ENCODE peak calls at places on chromosome 9, in six cellular contexts. X is GM12891, N is heart left ventricle, J is HCT116, W is A549, C is right lobe of liver. U is an unnamed sample.

GRCh38 chr9:14480561-14480960 is 166.6 kb upstream of the NFIB start:
- DNase-seq in X (no peak), N (no peak), J (no peak), W (no peak), C (no peak), U (no peak)

GRCh38 chr9:14043491-14043890 is 270.4 kb downstream of the NFIB start:
- DNase-seq in X (no peak), N (no peak), J (no peak), W (no peak), C (no peak), U (no peak)

GRCh38 chr9:4508907-4509589 is 18.8 kb downstream of the SLC1A1 start:
- DNase-seq in X (no peak), N (no peak), J (no peak), W (no peak), C (no peak), U (no peak)

GRCh38 chr9:126658964-126659555 is 45.3 kb downstream of the LMX1B start:
- DNase-seq in X (no peak), N (no peak), J (no peak), W (no peak), C (no peak), U (no peak)

GRCh38 chr9:97398999-97399758 is 12.7 kb upstream of the TDRD7 start:
- DNase-seq in X (peak; percentile 66), N (peak; percentile 59), J (peak; percentile 73), W (peak; percentile 85), C (peak; percentile 80), U (peak; percentile 94)

GRCh38 chr9:14880951-14881465 is 29.2 kb downstream of the FREM1 start:
- DNase-seq in X (no peak), N (no peak), J (no peak), W (no peak), C (no peak), U (no peak)

GRCh38 chr9:104232781-104233341 is 138.8 kb downstream of the SMC2 start:
- DNase-seq in X (no peak), N (no peak), J (no peak), W (no peak), C (no peak), U (no peak)

GRCh38 chr9:75071530-75072122 is 16.3 kb downstream of the NMRK1 start:
- DNase-seq in X (no peak), N (no peak), J (peak; percentile 44), W (no peak), C (no peak), U (peak; percentile 25)

GRCh38 chr9:94872921-94873511 is 146.5 kb downstream of the AOPEP start:
- DNase-seq in X (no peak), N (no peak), J (no peak), W (no peak), C (no peak), U (no peak)

GRCh38 chr9:134066923-134067851 is 639 bp downstream of the BRD3 start:
- DNase-seq in X (peak; percentile 38), N (peak; percentile 45), J (no peak), W (peak; percentile 39), C (peak; percentile 49), U (peak; percentile 32)

GRCh38 chr9:121601234-121601633 is 50.2 kb upstream of the DAB2IP start:
- DNase-seq in X (no peak), N (no peak), J (no peak), W (no peak), C (no peak), U (no peak)

GRCh38 chr9:121598167-121599000 is 53.0 kb upstream of the DAB2IP start:
- DNase-seq in X (no peak), N (peak; percentile 84), J (peak; percentile 67), W (no peak), C (peak; percentile 69), U (no peak)

GRCh38 chr9:121597693-121598166 is 53.7 kb upstream of the DAB2IP start:
- DNase-seq in X (no peak), N (no peak), J (no peak), W (no peak), C (no peak), U (no peak)

GRCh38 chr9:121599872-121600585 is 51.4 kb upstream of the DAB2IP start:
- DNase-seq in X (no peak), N (no peak), J (no peak), W (no peak), C (no peak), U (no peak)

GRCh38 chr9:121599186-121599871 is 52.1 kb upstream of the DAB2IP start:
- DNase-seq in X (peak; percentile 47), N (peak; percentile 82), J (peak; percentile 71), W (peak; percentile 64), C (peak; percentile 95), U (no peak)
- TF ChIP-seq POLR2A in X (no peak), N (peak; percentile 68), J (no peak), W (peak; percentile 45), C (peak; percentile 97), U (no peak)

GRCh38 chr9:37511715-37512010 is 25.9 kb downstream of the POLR1E start:
- DNase-seq in X (no peak), N (no peak), J (no peak), W (no peak), C (no peak), U (no peak)

GRCh38 chr9:37509536-37509935 is 23.8 kb downstream of the POLR1E start:
- DNase-seq in X (no peak), N (no peak), J (no peak), W (no peak), C (no peak), U (peak; percentile 29)

GRCh38 chr9:37508834-37509206 is 23.1 kb downstream of the POLR1E start:
- DNase-seq in X (no peak), N (no peak), J (no peak), W (no peak), C (peak; percentile 82), U (no peak)

GRCh38 chr9:37512439-37512838 is 26.7 kb downstream of the POLR1E start:
- DNase-seq in X (no peak), N (no peak), J (no peak), W (no peak), C (no peak), U (no peak)

GRCh38 chr9:37511006-37511714 is 25.4 kb downstream of the POLR1E start:
- DNase-seq in X (no peak), N (no peak), J (peak; percentile 13), W (peak; percentile 26), C (no peak), U (no peak)
- TF ChIP-seq POLR2A in X (no peak), N (no peak), J (no peak), W (no peak), C (no peak), U (no peak)

GRCh38 chr9:21559402-21560280 is 77.5 kb upstream of the IFNE start:
- DNase-seq in X (peak; percentile 46), N (no peak), J (no peak), W (peak; percentile 83), C (peak; percentile 44), U (no peak)
- TF ChIP-seq POLR2A in X (no peak), N (no peak), J (no peak), W (peak; percentile 52), C (no peak), U (peak; percentile 91)

DNA sequence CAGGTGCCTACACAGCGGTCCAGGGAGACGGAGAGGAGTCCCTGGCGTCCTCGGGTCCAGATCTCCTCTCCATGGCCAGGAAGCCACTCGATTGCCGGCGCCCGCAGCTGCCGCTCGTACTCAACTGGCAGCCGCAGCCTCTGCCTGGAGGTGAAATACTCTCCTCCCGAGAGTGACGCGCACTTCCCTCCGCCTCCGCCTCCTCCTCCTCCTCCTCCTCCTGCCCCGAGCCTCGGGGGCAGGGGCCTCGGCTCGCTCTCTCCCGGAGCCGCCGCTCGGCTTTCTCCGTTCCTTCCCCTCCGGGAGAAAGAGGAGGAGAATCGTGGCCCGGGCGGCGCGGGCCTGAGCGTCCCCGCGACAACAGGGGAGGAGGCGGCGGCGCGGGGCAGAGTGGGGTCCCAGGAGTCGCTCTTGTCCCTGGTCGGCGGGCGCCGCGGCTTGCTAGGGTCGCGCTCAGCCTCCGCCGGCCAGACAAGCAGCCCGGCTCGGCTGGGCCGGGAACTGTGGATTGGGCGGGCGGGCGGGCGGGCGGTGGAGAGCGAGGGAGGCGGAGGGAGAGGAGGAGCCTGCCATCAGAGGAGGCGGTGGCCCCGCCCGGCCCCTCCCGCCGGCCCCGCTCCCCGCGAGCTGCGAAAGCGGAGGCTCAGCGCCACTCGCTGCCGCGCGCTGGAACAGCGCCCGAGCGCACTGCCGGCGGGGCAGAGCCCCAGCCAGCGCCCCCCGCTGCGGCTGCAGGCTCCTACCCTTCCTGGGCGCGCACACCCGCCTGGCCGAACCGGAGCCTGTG is at the start of gene CEMIP2:
- DNase-seq in X (peak; percentile 80), N (peak; percentile 93), J (peak; percentile 62), W (peak; percentile 89), C (peak; percentile 94), U (peak; percentile 95)
- TF ChIP-seq POLR2A in X (no peak), N (peak; percentile 95), J (peak; percentile 42), W (peak; percentile 98), C (peak; percentile 97), U (peak; percentile 92)

DNA sequence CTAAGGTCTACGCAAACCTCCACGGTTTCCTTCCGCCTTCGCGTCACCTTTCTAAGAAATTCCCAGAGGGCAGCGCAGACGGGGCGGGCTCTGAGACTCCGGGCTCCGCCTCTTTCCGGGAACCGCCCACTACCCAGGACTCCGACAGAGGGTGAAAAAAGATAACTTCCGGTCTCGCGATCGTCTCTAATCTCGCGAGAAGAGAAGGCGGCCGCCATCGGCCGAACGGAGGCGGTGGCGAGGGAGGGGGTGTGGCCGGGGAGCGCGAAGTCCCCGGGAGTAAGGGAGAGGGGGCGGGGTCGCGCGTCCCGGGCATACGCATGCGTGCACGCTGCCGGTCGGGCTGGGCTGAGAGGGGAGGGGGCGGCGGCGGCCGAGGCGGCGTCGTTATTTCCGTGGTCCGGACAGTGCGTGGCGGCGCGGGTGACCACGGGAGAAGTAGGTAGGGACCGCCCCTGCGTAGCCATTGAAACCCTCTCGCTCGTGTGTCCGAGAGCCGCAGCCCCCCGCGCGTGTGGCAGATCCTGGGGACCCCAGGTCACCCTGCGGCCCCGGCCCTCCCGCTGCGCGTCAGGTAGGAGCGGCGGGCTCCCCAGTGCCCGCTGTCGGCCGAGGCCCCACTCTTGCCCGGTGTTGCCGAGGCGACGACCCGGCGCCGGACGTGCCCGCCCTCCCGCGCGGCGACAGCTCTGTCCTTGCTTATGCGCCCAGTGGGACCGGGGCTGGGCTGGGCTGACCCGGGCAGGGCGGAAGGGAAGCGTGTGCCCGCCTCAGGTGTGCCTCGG is at the start of gene NAA35:
- DNase-seq in X (peak; percentile 93), N (peak; percentile 99), J (peak; percentile 97), W (peak; percentile 97), C (peak; percentile 99), U (peak; percentile 99)
- TF ChIP-seq POLR2A in X (no peak), N (peak; percentile 40), J (no peak), W (peak; percentile 74), C (peak; percentile 63), U (peak; percentile 7)

DNA sequence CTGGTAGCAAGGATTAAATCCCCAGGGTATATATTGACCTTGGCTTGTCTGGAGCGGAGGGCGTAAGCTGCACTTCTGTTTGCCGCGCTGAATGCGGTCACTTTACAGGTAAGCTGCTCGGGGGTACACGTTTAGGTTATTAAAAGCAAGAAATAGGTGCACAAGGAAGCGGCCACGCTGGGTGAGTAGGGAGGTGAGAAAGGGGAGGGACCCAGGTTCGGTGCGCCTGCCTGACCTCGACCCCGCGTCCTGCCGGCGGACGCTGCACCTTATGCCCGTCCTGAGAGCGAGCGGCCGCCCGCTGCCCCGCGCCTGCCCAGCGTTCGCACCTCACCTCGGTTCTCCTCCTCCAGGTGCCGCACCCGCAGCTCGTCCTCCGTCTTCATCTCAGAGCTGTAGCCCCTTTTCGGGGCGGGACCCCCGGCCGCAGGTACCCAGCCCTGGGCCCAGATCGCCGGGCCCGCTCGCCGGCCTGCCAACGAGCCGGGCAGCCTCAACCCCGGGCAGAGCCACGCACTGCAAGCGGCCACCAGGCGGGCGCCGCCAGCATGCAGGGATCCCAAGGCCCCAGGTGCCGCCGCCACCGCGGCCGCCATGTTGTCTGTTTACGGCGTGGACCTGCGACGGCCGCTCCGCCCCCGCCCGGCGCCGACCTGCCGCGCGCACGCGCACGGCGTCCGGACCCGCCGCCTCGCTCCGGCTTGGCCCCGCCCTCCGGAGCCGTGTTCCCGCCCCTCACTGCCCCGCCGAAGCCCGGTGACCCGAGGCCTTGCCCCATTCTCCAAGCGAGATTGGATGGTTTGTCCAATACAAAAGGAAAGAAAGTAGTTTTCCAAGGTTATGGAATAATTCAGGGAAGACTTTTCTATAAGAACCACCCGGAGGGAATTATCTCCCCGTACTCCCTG is at the start of gene AUH:
- DNase-seq in X (peak; percentile 89), N (peak; percentile 89), J (peak; percentile 40), W (peak; percentile 79), C (peak; percentile 90), U (peak; percentile 93)
- TF ChIP-seq POLR2A in X (peak; percentile 55), N (peak; percentile 61), J (no peak), W (peak; percentile 54), C (peak; percentile 68), U (peak; percentile 55)